ENCODE peak calls at places on chromosome 10, in eight cellular contexts. X is H54; L is heart right ventricle; O is OCI-M1; U is stimulated activated CD4-positive, alpha-beta T cell treated with anti-CD3 and anti-CD28 coated beads, TNF-alpha, amount 100 ng/mL, for 24 hours; Z is amniotic epithelial cell; H is HT-29; E is HS-5. N is an unnamed sample.

GRCh38 chr10:62433181-62433692 is 59.1 kb downstream of the ZNF365 start:
- DNase-seq in X (peak), L (peak), Z (peak), H (peak), E (peak), O (peak), U (peak), N (no peak)

GRCh38 chr10:29646238-29646902 is 11.6 kb upstream of the SVIL start:
- DNase-seq in Z (peak), L (no peak), X (no peak), U (no peak), H (no peak), E (no peak), O (no peak), N (no peak)

GRCh38 chr10:28217848-28218247 is 85.0 kb downstream of the MPP7 start:
- DNase-seq in Z (peak), H (no peak), O (no peak), L (no peak), U (no peak), E (peak), X (peak), N (no peak)

GRCh38 chr10:78570633-78571032 is 498.1 kb upstream of the ZMIZ1 start:
- DNase-seq in X (no peak), L (no peak), H (no peak), O (no peak), Z (no peak), U (no peak), E (no peak), N (no peak)

GRCh38 chr10:44384601-44385422 is at the start of gene CXCL12:
- DNase-seq in U (no peak), Z (peak), X (no peak), E (no peak), H (no peak), L (peak), O (no peak), N (no peak)

GRCh38 chr10:23198940-23199767 is 7.0 kb downstream of the PTF1A start:
- DNase-seq in X (no peak), E (no peak), H (no peak), Z (no peak), U (no peak), O (no peak), L (no peak), N (no peak)

GRCh38 chr10:48224979-48225560 is 49.4 kb downstream of the FRMPD2 start:
- DNase-seq in U (no peak), H (no peak), L (no peak), O (peak), X (peak), Z (no peak), E (peak), N (no peak)

GRCh38 chr10:58178811-58179210 is 88.9 kb downstream of the IPMK start:
- DNase-seq in Z (peak), X (no peak), E (no peak), O (peak), L (no peak), U (no peak), H (no peak), N (no peak)

GRCh38 chr10:10311966-10312365 is 705.7 kb upstream of the CELF2 start:
- DNase-seq in U (no peak), X (no peak), H (no peak), L (no peak), Z (no peak), E (no peak), O (no peak), N (no peak)

GRCh38 chr10:21363753-21364104 is 161.8 kb downstream of the SKIDA1 start:
- DNase-seq in Z (no peak), H (no peak), E (no peak), U (no peak), X (no peak), O (no peak), L (no peak), N (no peak)

GRCh38 chr10:93565421-93565820 is 1.0 kb upstream of the FFAR4 start:
- DNase-seq in X (no peak), U (no peak), E (no peak), O (no peak), H (no peak), Z (no peak), L (no peak), N (no peak)

GRCh38 chr10:43267811-43268210 is 946 bp upstream of the RASGEF1A start:
- DNase-seq in O (no peak), L (no peak), X (no peak), U (no peak), H (no peak), E (no peak), Z (no peak), N (no peak)

GRCh38 chr10:88271736-88272135 is 311.4 kb downstream of the RNLS start:
- DNase-seq in X (no peak), U (no peak), Z (peak), O (peak), L (no peak), H (no peak), E (no peak), N (no peak)

GRCh38 chr10:125692932-125693847 is 10.2 kb upstream of the TEX36 start:
- DNase-seq in L (no peak), X (no peak), U (no peak), Z (no peak), O (no peak), H (no peak), E (no peak), N (no peak)

N was measured in neuronal stem cell.